ENCODE peak calls at places on chromosomes 7 and 10, in seven cellular contexts. One of them, this sample, is unnamed.

GRCh38 chr7:51647931-51648351 is 331.3 kb upstream of the COBL start:
- DNase-seq in tibial nerve: no peak
- DNase-seq in K562: no peak
- DNase-seq in right lobe of liver: no peak
- DNase-seq in adrenal gland: peak
- DNase-seq in heart left ventricle: no peak
- DNase-seq in ovary: peak
- DNase-seq in this sample: no peak

GRCh38 chr7:143416565-143417149 is 8.0 kb upstream of the EPHA1 start:
- DNase-seq in tibial nerve: no peak
- DNase-seq in K562: peak
- DNase-seq in right lobe of liver: no peak
- DNase-seq in adrenal gland: no peak
- DNase-seq in heart left ventricle: no peak
- DNase-seq in ovary: no peak
- DNase-seq in this sample: peak

GRCh38 chr7:46972205-46972604 is 609.7 kb downstream of the TNS3 start:
- DNase-seq in tibial nerve: no peak
- DNase-seq in K562: no peak
- DNase-seq in right lobe of liver: no peak
- DNase-seq in adrenal gland: no peak
- DNase-seq in heart left ventricle: no peak
- DNase-seq in ovary: no peak
- DNase-seq in this sample: no peak

GRCh38 chr10:60846173-60846572 is 67.9 kb downstream of the CDK1 start:
- DNase-seq in tibial nerve: no peak
- DNase-seq in K562: no peak
- DNase-seq in right lobe of liver: no peak
- DNase-seq in adrenal gland: no peak
- DNase-seq in heart left ventricle: no peak
- DNase-seq in ovary: no peak
- DNase-seq in this sample: no peak

GRCh38 chr10:132883391-132883881 is 58.9 kb downstream of the CFAP46 start:
- DNase-seq in tibial nerve: no peak
- DNase-seq in K562: no peak
- DNase-seq in right lobe of liver: peak
- DNase-seq in adrenal gland: no peak
- DNase-seq in heart left ventricle: peak
- DNase-seq in ovary: peak
- DNase-seq in this sample: no peak

GRCh38 chr10:132788180-132788830 is 2.4 kb upstream of the NKX6-2 start:
- DNase-seq in tibial nerve: no peak
- DNase-seq in K562: no peak
- DNase-seq in right lobe of liver: no peak
- DNase-seq in adrenal gland: no peak
- DNase-seq in heart left ventricle: no peak
- DNase-seq in ovary: no peak
- DNase-seq in this sample: peak

GRCh38 chr10:5413012-5413938 is 918 bp downstream of the NET1 start:
- DNase-seq in tibial nerve: no peak
- DNase-seq in K562: no peak
- DNase-seq in right lobe of liver: no peak
- DNase-seq in adrenal gland: no peak
- DNase-seq in heart left ventricle: no peak
- DNase-seq in ovary: no peak
- DNase-seq in this sample: peak

GRCh38 chr10:93079663-93080349 is 6.1 kb downstream of the CYP26A1 start:
- DNase-seq in tibial nerve: no peak
- DNase-seq in K562: no peak
- DNase-seq in right lobe of liver: no peak
- DNase-seq in adrenal gland: no peak
- DNase-seq in heart left ventricle: no peak
- DNase-seq in ovary: no peak
- DNase-seq in this sample: no peak

GRCh38 chr10:101601541-101601940 is 13.4 kb downstream of the DPCD start:
- DNase-seq in tibial nerve: no peak
- DNase-seq in K562: no peak
- DNase-seq in right lobe of liver: no peak
- DNase-seq in adrenal gland: peak
- DNase-seq in heart left ventricle: no peak
- DNase-seq in ovary: no peak
- DNase-seq in this sample: peak

GRCh38 chr7:36227223-36227622 is 74.2 kb downstream of the EEPD1 start:
- DNase-seq in tibial nerve: peak
- DNase-seq in K562: no peak
- DNase-seq in right lobe of liver: no peak
- DNase-seq in adrenal gland: peak
- DNase-seq in heart left ventricle: no peak
- DNase-seq in ovary: peak
- DNase-seq in this sample: no peak

GRCh38 chr10:131123496-131123895 is 188.0 kb downstream of the TCERG1L start:
- DNase-seq in tibial nerve: no peak
- DNase-seq in K562: no peak
- DNase-seq in right lobe of liver: no peak
- DNase-seq in adrenal gland: no peak
- DNase-seq in heart left ventricle: no peak
- DNase-seq in ovary: no peak
- DNase-seq in this sample: no peak

GRCh38 chr7:100562195-100563099 is 11.3 kb downstream of the SAP25 start:
- DNase-seq in tibial nerve: no peak
- DNase-seq in K562: no peak
- DNase-seq in right lobe of liver: peak
- DNase-seq in adrenal gland: no peak
- DNase-seq in heart left ventricle: peak
- DNase-seq in ovary: peak
- DNase-seq in this sample: no peak

GRCh38 chr10:116158036-116158435 is 115.0 kb downstream of the GFRA1 start:
- DNase-seq in tibial nerve: no peak
- DNase-seq in K562: no peak
- DNase-seq in right lobe of liver: no peak
- DNase-seq in adrenal gland: no peak
- DNase-seq in heart left ventricle: no peak
- DNase-seq in ovary: no peak
- DNase-seq in this sample: no peak

GRCh38 chr7:129162732-129163131 is 18.2 kb downstream of the TSPAN33 start:
- DNase-seq in tibial nerve: no peak
- DNase-seq in K562: peak
- DNase-seq in right lobe of liver: no peak
- DNase-seq in adrenal gland: no peak
- DNase-seq in heart left ventricle: no peak
- DNase-seq in ovary: no peak
- DNase-seq in this sample: no peak

GRCh38 chr7:157000047-157000726 is 10.3 kb downstream of the MNX1 start:
- DNase-seq in tibial nerve: no peak
- DNase-seq in K562: peak
- DNase-seq in right lobe of liver: no peak
- DNase-seq in adrenal gland: no peak
- DNase-seq in heart left ventricle: no peak
- DNase-seq in ovary: no peak
- DNase-seq in this sample: no peak

GRCh38 chr10:43420369-43421200 is 11.6 kb upstream of the HNRNPF start:
- DNase-seq in tibial nerve: peak
- DNase-seq in K562: peak
- DNase-seq in right lobe of liver: peak
- DNase-seq in adrenal gland: peak
- DNase-seq in heart left ventricle: peak
- DNase-seq in ovary: peak
- DNase-seq in this sample: peak

GRCh38 chr10:11245510-11245909 is 227.8 kb downstream of the CELF2 start:
- DNase-seq in tibial nerve: no peak
- DNase-seq in K562: no peak
- DNase-seq in right lobe of liver: no peak
- DNase-seq in adrenal gland: no peak
- DNase-seq in heart left ventricle: no peak
- DNase-seq in ovary: no peak
- DNase-seq in this sample: no peak
- TF ChIP-seq POLR2A in tibial nerve: no peak
- TF ChIP-seq POLR2A in K562: no peak
- TF ChIP-seq POLR2A in right lobe of liver: no peak
- TF ChIP-seq POLR2A in adrenal gland: no peak
- TF ChIP-seq POLR2A in heart left ventricle: no peak
- TF ChIP-seq POLR2A in ovary: no peak
- TF ChIP-seq POLR2A in this sample: no peak

GRCh38 chr10:117374506-117375359 is 507 bp downstream of the PDZD8 start:
- DNase-seq in tibial nerve: no peak
- DNase-seq in K562: peak
- DNase-seq in right lobe of liver: peak
- DNase-seq in adrenal gland: peak
- DNase-seq in heart left ventricle: peak
- DNase-seq in ovary: peak
- DNase-seq in this sample: peak

GRCh38 chr10:117370205-117370604 is 5.0 kb downstream of the PDZD8 start:
- DNase-seq in tibial nerve: no peak
- DNase-seq in K562: no peak
- DNase-seq in right lobe of liver: no peak
- DNase-seq in adrenal gland: no peak
- DNase-seq in heart left ventricle: no peak
- DNase-seq in ovary: no peak
- DNase-seq in this sample: peak

GRCh38 chr10:117375360-117376147 is at the start of gene PDZD8:
- DNase-seq in tibial nerve: peak
- DNase-seq in K562: peak
- DNase-seq in right lobe of liver: peak
- DNase-seq in adrenal gland: peak
- DNase-seq in heart left ventricle: peak
- DNase-seq in ovary: peak
- DNase-seq in this sample: peak

DNA sequence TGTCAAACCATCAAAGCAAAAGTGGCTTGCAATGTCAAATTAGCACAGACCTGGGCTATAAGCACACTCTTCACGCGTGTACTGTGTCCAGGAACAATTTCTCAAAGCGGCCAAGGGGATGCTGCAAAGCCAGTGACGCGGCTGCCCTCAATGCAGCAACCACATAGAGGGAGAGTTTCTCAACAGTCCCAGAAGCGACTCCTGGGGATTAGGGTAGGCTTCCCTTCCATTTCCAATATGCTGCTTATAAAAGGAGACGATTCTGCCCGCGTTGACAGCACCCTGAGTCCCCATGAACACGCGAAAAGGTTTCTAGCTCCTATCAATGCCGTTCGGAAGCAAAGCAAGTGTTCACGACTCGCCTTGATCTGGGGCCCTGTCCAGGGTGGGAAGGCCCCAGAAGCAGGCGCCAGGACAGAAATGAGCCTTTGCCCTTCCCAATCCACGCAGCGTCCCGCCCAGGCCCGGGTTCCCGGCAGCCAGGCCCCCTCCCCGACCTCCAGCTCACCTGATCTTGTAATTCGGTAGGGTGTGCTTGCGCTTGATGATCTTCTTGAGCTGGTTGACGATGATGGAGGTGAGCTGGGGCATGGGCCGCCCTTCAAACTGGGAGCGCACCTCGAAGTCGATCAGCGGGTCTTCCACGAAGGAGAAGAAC is 1.3 kb downstream of the PDZD8 start:
- DNase-seq in tibial nerve: no peak
- DNase-seq in K562: no peak
- DNase-seq in right lobe of liver: peak
- DNase-seq in adrenal gland: peak
- DNase-seq in heart left ventricle: peak
- DNase-seq in ovary: peak
- DNase-seq in this sample: peak
- TF ChIP-seq POLR2A in tibial nerve: no peak
- TF ChIP-seq POLR2A in K562: no peak
- TF ChIP-seq POLR2A in right lobe of liver: peak
- TF ChIP-seq POLR2A in adrenal gland: peak
- TF ChIP-seq POLR2A in heart left ventricle: no peak
- TF ChIP-seq POLR2A in ovary: no peak
- TF ChIP-seq POLR2A in this sample: peak

GRCh38 chr7:5425507-5426225 is 2.0 kb upstream of the TNRC18 start:
- DNase-seq in tibial nerve: peak
- DNase-seq in K562: peak
- DNase-seq in right lobe of liver: peak
- DNase-seq in adrenal gland: peak
- DNase-seq in heart left ventricle: peak
- DNase-seq in ovary: peak
- DNase-seq in this sample: peak

GRCh38 chr7:5423272-5423843 is at the start of gene TNRC18:
- DNase-seq in tibial nerve: no peak
- DNase-seq in K562: peak
- DNase-seq in right lobe of liver: peak
- DNase-seq in adrenal gland: peak
- DNase-seq in heart left ventricle: peak
- DNase-seq in ovary: peak
- DNase-seq in this sample: peak

GRCh38 chr7:5422324-5423271 is 1.0 kb downstream of the TNRC18 start:
- DNase-seq in tibial nerve: no peak
- DNase-seq in K562: peak
- DNase-seq in right lobe of liver: no peak
- DNase-seq in adrenal gland: no peak
- DNase-seq in heart left ventricle: no peak
- DNase-seq in ovary: peak
- DNase-seq in this sample: peak

GRCh38 chr7:5424689-5425506 is 1.3 kb upstream of the TNRC18 start:
- DNase-seq in tibial nerve: peak
- DNase-seq in K562: peak
- DNase-seq in right lobe of liver: peak
- DNase-seq in adrenal gland: peak
- DNase-seq in heart left ventricle: peak
- DNase-seq in ovary: peak
- DNase-seq in this sample: peak

DNA sequence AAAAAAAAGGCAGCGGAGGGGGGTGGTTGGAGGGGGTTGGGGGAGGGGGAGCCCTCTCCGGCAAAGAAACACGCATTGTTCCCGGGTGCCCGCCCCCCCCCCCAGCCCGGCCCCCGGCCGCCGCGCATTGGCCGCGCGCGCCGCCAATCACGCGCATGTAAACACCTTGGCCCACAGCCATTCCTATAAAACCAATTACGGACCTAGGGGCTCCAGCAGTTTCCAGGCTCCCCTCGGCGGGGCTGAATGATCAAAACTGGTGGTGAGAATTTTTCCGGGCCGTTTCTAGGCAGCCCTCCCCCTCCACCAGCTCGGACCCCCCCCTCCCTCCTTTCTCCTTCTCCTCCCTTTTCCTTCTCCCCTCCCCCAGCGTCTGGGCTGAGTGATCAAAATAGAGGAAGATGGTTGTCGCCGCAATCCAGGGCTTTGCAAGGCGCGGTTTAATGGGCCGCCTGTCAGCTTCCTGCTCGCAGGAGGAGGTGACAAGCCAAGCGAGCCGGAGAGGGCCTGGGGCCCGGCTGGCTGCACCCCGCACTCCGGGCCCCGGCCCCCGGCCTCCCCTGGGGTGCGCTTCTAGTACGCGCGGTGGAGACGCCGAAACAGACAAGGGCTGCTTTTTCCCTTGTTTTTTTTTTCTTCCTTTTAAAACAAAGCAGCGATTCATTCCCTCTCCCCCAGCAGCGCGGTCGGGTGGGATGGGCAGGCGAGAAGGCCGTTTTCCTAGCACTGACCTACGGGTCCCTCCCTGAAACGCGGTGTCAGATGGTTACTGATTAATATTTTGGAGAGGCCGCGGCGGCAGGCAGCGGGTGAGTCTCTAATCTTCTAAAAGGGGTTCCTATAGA is 432 bp upstream of the TNRC18 start:
- DNase-seq in tibial nerve: peak
- DNase-seq in K562: peak
- DNase-seq in right lobe of liver: peak
- DNase-seq in adrenal gland: peak
- DNase-seq in heart left ventricle: peak
- DNase-seq in ovary: peak
- DNase-seq in this sample: peak
- TF ChIP-seq POLR2A in tibial nerve: peak
- TF ChIP-seq POLR2A in K562: no peak
- TF ChIP-seq POLR2A in right lobe of liver: peak
- TF ChIP-seq POLR2A in adrenal gland: peak
- TF ChIP-seq POLR2A in heart left ventricle: no peak
- TF ChIP-seq POLR2A in ovary: peak
- TF ChIP-seq POLR2A in this sample: no peak

GRCh38 chr7:69814421-69814962 is 216.2 kb downstream of the AUTS2 start:
- DNase-seq in tibial nerve: peak
- DNase-seq in K562: no peak
- DNase-seq in right lobe of liver: no peak
- DNase-seq in adrenal gland: no peak
- DNase-seq in heart left ventricle: no peak
- DNase-seq in ovary: no peak
- DNase-seq in this sample: no peak
- TF ChIP-seq POLR2A in tibial nerve: no peak
- TF ChIP-seq POLR2A in K562: no peak
- TF ChIP-seq POLR2A in right lobe of liver: no peak
- TF ChIP-seq POLR2A in adrenal gland: no peak
- TF ChIP-seq POLR2A in heart left ventricle: no peak
- TF ChIP-seq POLR2A in ovary: no peak
- TF ChIP-seq POLR2A in this sample: no peak